ENCODE peak calls at places on chromosomes 11 and 22, in four cellular contexts. E, B, K and S are unnamed samples.

GRCh38 chr22:41524283-41524682 is 20.0 kb downstream of the POLR3H start:
- DNase-seq in E (peak), B (peak), K (no peak), S (peak)

GRCh38 chr11:373716-374551 is 4.6 kb downstream of the B4GALNT4 start:
- DNase-seq in E (no peak), B (no peak), K (no peak), S (no peak)

GRCh38 chr11:11621881-11622706 is at the start of gene GALNT18:
- DNase-seq in E (peak), B (peak), K (peak), S (peak)

GRCh38 chr11:12735262-12735661 is 61.0 kb downstream of the TEAD1 start:
- DNase-seq in E (no peak), B (no peak), K (no peak), S (no peak)

GRCh38 chr22:40401532-40401931 is 31.1 kb downstream of the SGSM3 start:
- DNase-seq in E (no peak), B (peak), K (peak), S (no peak)

GRCh38 chr22:20093437-20093836 is 13.4 kb downstream of the DGCR8 start:
- DNase-seq in E (no peak), B (peak), K (no peak), S (peak)

GRCh38 chr11:102422817-102423725 is 29.5 kb downstream of the TMEM123 start:
- DNase-seq in E (no peak), B (no peak), K (no peak), S (no peak)

GRCh38 chr22:19482297-19482696 is 2.6 kb downstream of the CDC45 start:
- DNase-seq in E (no peak), B (no peak), K (no peak), S (no peak)

GRCh38 chr22:50162391-50162956 is 8.1 kb upstream of the PANX2 start:
- DNase-seq in E (no peak), B (no peak), K (no peak), S (no peak)

GRCh38 chr11:66264893-66265292 is 3.5 kb upstream of the RAB1B start:
- DNase-seq in E (no peak), B (no peak), K (no peak), S (no peak)

GRCh38 chr22:22788460-22789037 is 99.1 kb upstream of the IGLL5 start:
- DNase-seq in E (no peak), B (no peak), K (no peak), S (no peak)

GRCh38 chr11:117096140-117096972 is 1.9 kb downstream of the SIK3 start:
- DNase-seq in E (peak), B (no peak), K (peak), S (no peak)

GRCh38 chr11:130705670-130706421 is 210.4 kb downstream of the SNX19 start:
- DNase-seq in E (no peak), B (no peak), K (no peak), S (no peak)
- H3K4me3 ChIP-seq in E (no peak), B (no peak), K (no peak), S (no peak)

GRCh38 chr11:86692317-86692716 is 19.9 kb upstream of the ME3 start:
- DNase-seq in E (no peak), B (no peak), K (no peak), S (no peak)

GRCh38 chr11:86686531-86686930 is 14.1 kb upstream of the ME3 start:
- DNase-seq in E (no peak), B (no peak), K (no peak), S (no peak)

GRCh38 chr11:86692746-86693145 is 20.3 kb upstream of the ME3 start:
- DNase-seq in E (no peak), B (no peak), K (no peak), S (no peak)

GRCh38 chr11:86688398-86689179 is 16.2 kb upstream of the ME3 start:
- DNase-seq in E (no peak), B (no peak), K (no peak), S (peak)

GRCh38 chr11:86687083-86687799 is 14.8 kb upstream of the ME3 start:
- DNase-seq in E (no peak), B (peak), K (no peak), S (no peak)
- H3K4me3 ChIP-seq in E (no peak), B (no peak), K (no peak), S (no peak)

GRCh38 chr22:31085928-31086327 is 4.8 kb downstream of the SMTN start:
- DNase-seq in E (no peak), B (no peak), K (no peak), S (no peak)
- H3K4me3 ChIP-seq in E (peak), B (no peak), K (no peak), S (no peak)

GRCh38 chr11:7578276-7578955 is 64.6 kb downstream of the PPFIBP2 start:
- DNase-seq in E (no peak), B (no peak), K (no peak), S (no peak)

GRCh38 chr11:7576671-7577225 is 62.9 kb downstream of the PPFIBP2 start:
- DNase-seq in E (peak), B (no peak), K (no peak), S (peak)

GRCh38 chr11:7577226-7577882 is 63.6 kb downstream of the PPFIBP2 start:
- DNase-seq in E (peak), B (no peak), K (no peak), S (peak)

GRCh38 chr11:7579226-7579825 is 65.5 kb downstream of the PPFIBP2 start:
- DNase-seq in E (no peak), B (no peak), K (no peak), S (peak)

GRCh38 chr11:7577883-7578242 is 64.1 kb downstream of the PPFIBP2 start:
- DNase-seq in E (peak), B (no peak), K (no peak), S (no peak)
- H3K4me3 ChIP-seq in E (peak), B (no peak), K (no peak), S (peak)